ENCODE peak calls at places on chromosomes 11 and 22, in six cellular contexts. H is HTR-8/SVneo; R is HT-29; N is HCT116; B is activated effector memory CD4-positive, alpha-beta T cell treated with anti-CD3 and anti-CD28 coated beads, Interleukin-2, amount 50 U/mL, for 16 hours; E is coronary artery. D is an unnamed sample.

GRCh38 chr22:22229683-22230420 is 14.7 kb upstream of the VPREB1 start:
- DNase-seq in N (no peak), H (no peak), B (no peak), R (no peak), E (no peak), D (no peak)

GRCh38 chr11:125201525-125202121 is 37.1 kb downstream of the PKNOX2 start:
- DNase-seq in E (no peak), R (peak; percentile 10), B (no peak), H (no peak), N (no peak), D (peak; percentile 62)

GRCh38 chr11:44866301-44866700 is 84.4 kb downstream of the TP53I11 start:
- DNase-seq in E (no peak), R (no peak), B (no peak), H (no peak), N (no peak), D (peak; percentile 62)

GRCh38 chr11:30392221-30392784 is 69.4 kb downstream of the ARL14EP start:
- DNase-seq in E (no peak), B (no peak), H (no peak), R (peak; percentile 64), N (no peak), D (peak; percentile 19)

GRCh38 chr22:40000171-40000570 is 5.4 kb downstream of the FAM83F start:
- DNase-seq in B (no peak), H (no peak), R (no peak), E (no peak), N (no peak), D (peak; percentile 18)

GRCh38 chr11:64103377-64103985 is 62.4 kb downstream of the MACROD1 start:
- DNase-seq in B (no peak), N (no peak), H (no peak), E (no peak), R (no peak), D (peak; percentile 90)

GRCh38 chr11:8068605-8069221 is 12.3 kb upstream of the TUB start:
- DNase-seq in H (peak; percentile 72), R (peak; percentile 14), N (no peak), E (peak; percentile 76), B (peak; percentile 3), D (no peak)

GRCh38 chr22:41621099-41621910 is at the start of gene XRCC6:
- DNase-seq in R (peak; percentile 98), B (peak; percentile 100), H (peak; percentile 100), N (peak; percentile 100), E (peak; percentile 100), D (peak; percentile 100)

GRCh38 chr22:50314455-50315288 is 7.2 kb upstream of the PLXNB2 start:
- DNase-seq in B (peak; percentile 88), E (no peak), R (peak; percentile 55), H (no peak), N (no peak), D (no peak)

GRCh38 chr11:25052844-25053243 is 556.0 kb downstream of the LUZP2 start:
- DNase-seq in R (no peak), E (no peak), H (no peak), B (no peak), N (no peak), D (no peak)

GRCh38 chr11:101458161-101458560 is 125.6 kb downstream of the TRPC6 start:
- DNase-seq in N (no peak), H (no peak), R (no peak), B (no peak), E (no peak), D (no peak)

GRCh38 chr11:119863811-119864601 is 135.0 kb upstream of the NECTIN1 start:
- DNase-seq in N (no peak), B (no peak), E (no peak), R (peak; percentile 58), H (no peak), D (peak; percentile 70)

GRCh38 chr11:12008790-12009616 is 577 bp upstream of the DKK3 start:
- DNase-seq in B (no peak), R (no peak), N (no peak), E (peak; percentile 85), H (peak; percentile 87), D (no peak)

GRCh38 chr11:67372232-67372992 is 986 bp downstream of the CLCF1 start:
- DNase-seq in H (no peak), E (no peak), B (no peak), N (no peak), R (peak; percentile 49), D (no peak)

GRCh38 chr22:28783786-28784671 is 11.5 kb downstream of the CCDC117 start:
- DNase-seq in B (no peak), N (no peak), E (no peak), H (no peak), R (peak; percentile 30), D (no peak)

GRCh38 chr11:112811781-112812180 is 149.4 kb upstream of the NCAM1 start:
- DNase-seq in R (no peak), B (no peak), N (no peak), E (no peak), H (no peak), D (no peak)

GRCh38 chr11:59865031-59865430 is 1.3 kb downstream of the TCN1 start:
- DNase-seq in E (no peak), R (peak; percentile 62), B (no peak), H (no peak), N (peak; percentile 48), D (no peak)

D was measured in NCI-H2171 treated with DMSO at 0.1 percent for 48 hours.